ENCODE peak calls at places on chromosome 21, in ten cellular contexts. One of them, this sample, is unnamed.

GRCh38 chr21:14918542-14918941 is 146.3 kb downstream of the NRIP1 start:
- DNase-seq in lung: no peak
- DNase-seq in neural progenitor cell: no peak
- DNase-seq in B cell: no peak
- DNase-seq in epithelial cell of esophagus: no peak
- DNase-seq in mesothelial cell of epicardium: no peak
- DNase-seq in GM13977: no peak
- DNase-seq in A549: no peak
- DNase-seq in ascending aorta: no peak
- DNase-seq in mammary epithelial cell: no peak
- DNase-seq in this sample: no peak

GRCh38 chr21:46141767-46142580 is 13.4 kb downstream of the FTCD start:
- DNase-seq in B cell: no peak
- DNase-seq in GM13977: no peak
- DNase-seq in mammary epithelial cell: no peak
- DNase-seq in A549: no peak
- DNase-seq in epithelial cell of esophagus: no peak
- DNase-seq in lung: no peak
- DNase-seq in mesothelial cell of epicardium: no peak
- DNase-seq in neural progenitor cell: peak
- DNase-seq in ascending aorta: no peak
- DNase-seq in this sample: no peak

GRCh38 chr21:34075760-34076159 is 2.4 kb downstream of the MRPS6 start:
- DNase-seq in A549: no peak
- DNase-seq in GM13977: no peak
- DNase-seq in mammary epithelial cell: no peak
- DNase-seq in neural progenitor cell: no peak
- DNase-seq in lung: no peak
- DNase-seq in epithelial cell of esophagus: peak
- DNase-seq in B cell: no peak
- DNase-seq in mesothelial cell of epicardium: no peak
- DNase-seq in ascending aorta: no peak
- DNase-seq in this sample: no peak

GRCh38 chr21:23887709-23888303 is 1719.5 kb downstream of the MRPL39 start:
- DNase-seq in epithelial cell of esophagus: no peak
- DNase-seq in neural progenitor cell: no peak
- DNase-seq in A549: no peak
- DNase-seq in GM13977: no peak
- DNase-seq in lung: no peak
- DNase-seq in mammary epithelial cell: no peak
- DNase-seq in mesothelial cell of epicardium: no peak
- DNase-seq in ascending aorta: no peak
- DNase-seq in B cell: peak
- DNase-seq in this sample: no peak

GRCh38 chr21:46154955-46155513 is 345 bp downstream of the FTCD start:
- DNase-seq in mesothelial cell of epicardium: no peak
- DNase-seq in GM13977: no peak
- DNase-seq in A549: no peak
- DNase-seq in epithelial cell of esophagus: no peak
- DNase-seq in ascending aorta: no peak
- DNase-seq in lung: no peak
- DNase-seq in mammary epithelial cell: no peak
- DNase-seq in B cell: no peak
- DNase-seq in neural progenitor cell: no peak
- DNase-seq in this sample: no peak

GRCh38 chr21:46354518-46354917 is 30.6 kb downstream of the PCNT start:
- DNase-seq in GM13977: no peak
- DNase-seq in B cell: no peak
- DNase-seq in mesothelial cell of epicardium: no peak
- DNase-seq in mammary epithelial cell: no peak
- DNase-seq in A549: no peak
- DNase-seq in ascending aorta: no peak
- DNase-seq in lung: no peak
- DNase-seq in epithelial cell of esophagus: no peak
- DNase-seq in neural progenitor cell: no peak
- DNase-seq in this sample: no peak

GRCh38 chr21:34614443-34614692 is 545 bp downstream of the RCAN1 start:
- DNase-seq in mammary epithelial cell: no peak
- DNase-seq in mesothelial cell of epicardium: no peak
- DNase-seq in epithelial cell of esophagus: no peak
- DNase-seq in B cell: no peak
- DNase-seq in GM13977: no peak
- DNase-seq in ascending aorta: no peak
- DNase-seq in A549: no peak
- DNase-seq in lung: no peak
- DNase-seq in neural progenitor cell: no peak
- DNase-seq in this sample: no peak

GRCh38 chr21:32412162-32412997 is at the start of gene EVA1C:
- DNase-seq in lung: peak
- DNase-seq in mesothelial cell of epicardium: peak
- DNase-seq in neural progenitor cell: peak
- DNase-seq in mammary epithelial cell: peak
- DNase-seq in GM13977: no peak
- DNase-seq in ascending aorta: no peak
- DNase-seq in A549: peak
- DNase-seq in B cell: peak
- DNase-seq in epithelial cell of esophagus: peak
- DNase-seq in this sample: no peak

GRCh38 chr21:46248827-46249226 is 20.3 kb upstream of the LSS start:
- DNase-seq in mammary epithelial cell: no peak
- DNase-seq in neural progenitor cell: no peak
- DNase-seq in B cell: no peak
- DNase-seq in ascending aorta: no peak
- DNase-seq in epithelial cell of esophagus: no peak
- DNase-seq in A549: no peak
- DNase-seq in GM13977: no peak
- DNase-seq in mesothelial cell of epicardium: no peak
- DNase-seq in lung: no peak
- DNase-seq in this sample: no peak

GRCh38 chr21:46180079-46180722 is 4.1 kb downstream of the SPATC1L start:
- DNase-seq in ascending aorta: no peak
- DNase-seq in mesothelial cell of epicardium: no peak
- DNase-seq in GM13977: peak
- DNase-seq in B cell: no peak
- DNase-seq in lung: no peak
- DNase-seq in neural progenitor cell: no peak
- DNase-seq in epithelial cell of esophagus: no peak
- DNase-seq in A549: no peak
- DNase-seq in mammary epithelial cell: no peak
- DNase-seq in this sample: no peak

GRCh38 chr21:34928637-34929036 is 120.5 kb downstream of the RUNX1 start:
- DNase-seq in B cell: no peak
- DNase-seq in lung: no peak
- DNase-seq in GM13977: no peak
- DNase-seq in neural progenitor cell: no peak
- DNase-seq in mesothelial cell of epicardium: no peak
- DNase-seq in mammary epithelial cell: no peak
- DNase-seq in ascending aorta: no peak
- DNase-seq in epithelial cell of esophagus: no peak
- DNase-seq in A549: no peak
- DNase-seq in this sample: no peak

GRCh38 chr21:33543505-33544129 is 779 bp downstream of the SON start:
- DNase-seq in B cell: no peak
- DNase-seq in epithelial cell of esophagus: peak
- DNase-seq in GM13977: peak
- DNase-seq in mammary epithelial cell: no peak
- DNase-seq in A549: no peak
- DNase-seq in neural progenitor cell: peak
- DNase-seq in lung: peak
- DNase-seq in mesothelial cell of epicardium: peak
- DNase-seq in ascending aorta: no peak
- DNase-seq in this sample: peak

GRCh38 chr21:36738489-36739126 is 39.7 kb downstream of the SIM2 start:
- DNase-seq in neural progenitor cell: no peak
- DNase-seq in B cell: no peak
- DNase-seq in epithelial cell of esophagus: no peak
- DNase-seq in lung: no peak
- DNase-seq in GM13977: no peak
- DNase-seq in A549: no peak
- DNase-seq in mammary epithelial cell: no peak
- DNase-seq in mesothelial cell of epicardium: no peak
- DNase-seq in ascending aorta: no peak
- DNase-seq in this sample: no peak

GRCh38 chr21:32920474-32920873 is 105.3 kb upstream of the OLIG2 start:
- DNase-seq in A549: no peak
- DNase-seq in B cell: no peak
- DNase-seq in ascending aorta: no peak
- DNase-seq in GM13977: no peak
- DNase-seq in mammary epithelial cell: no peak
- DNase-seq in epithelial cell of esophagus: no peak
- DNase-seq in neural progenitor cell: no peak
- DNase-seq in mesothelial cell of epicardium: no peak
- DNase-seq in lung: no peak
- DNase-seq in this sample: no peak

GRCh38 chr21:31078796-31079195 is 40.5 kb upstream of the KRTAP19-8 start:
- DNase-seq in mesothelial cell of epicardium: no peak
- DNase-seq in A549: no peak
- DNase-seq in neural progenitor cell: no peak
- DNase-seq in mammary epithelial cell: no peak
- DNase-seq in B cell: no peak
- DNase-seq in ascending aorta: no peak
- DNase-seq in lung: no peak
- DNase-seq in GM13977: peak
- DNase-seq in epithelial cell of esophagus: no peak
- DNase-seq in this sample: no peak

GRCh38 chr21:33299181-33299752 is 25.5 kb upstream of the IFNAR1 start:
- DNase-seq in GM13977: peak
- DNase-seq in B cell: peak
- DNase-seq in A549: no peak
- DNase-seq in ascending aorta: no peak
- DNase-seq in mammary epithelial cell: peak
- DNase-seq in lung: no peak
- DNase-seq in epithelial cell of esophagus: peak
- DNase-seq in neural progenitor cell: no peak
- DNase-seq in mesothelial cell of epicardium: no peak
- DNase-seq in this sample: no peak

GRCh38 chr21:32771134-32771523 is 426 bp downstream of the PAXBP1 start:
- DNase-seq in A549: peak
- DNase-seq in neural progenitor cell: peak
- DNase-seq in lung: peak
- DNase-seq in mammary epithelial cell: peak
- DNase-seq in GM13977: peak
- DNase-seq in ascending aorta: no peak
- DNase-seq in epithelial cell of esophagus: peak
- DNase-seq in B cell: no peak
- DNase-seq in mesothelial cell of epicardium: peak
- DNase-seq in this sample: peak

GRCh38 chr21:29343517-29343916 is 44.8 kb downstream of the BACH1 start:
- DNase-seq in mesothelial cell of epicardium: no peak
- DNase-seq in lung: no peak
- DNase-seq in B cell: no peak
- DNase-seq in neural progenitor cell: no peak
- DNase-seq in mammary epithelial cell: no peak
- DNase-seq in ascending aorta: no peak
- DNase-seq in GM13977: no peak
- DNase-seq in A549: no peak
- DNase-seq in epithelial cell of esophagus: no peak
- DNase-seq in this sample: peak

GRCh38 chr21:37909936-37910335 is 6.3 kb downstream of the KCNJ6 start:
- DNase-seq in ascending aorta: no peak
- DNase-seq in lung: no peak
- DNase-seq in neural progenitor cell: peak
- DNase-seq in epithelial cell of esophagus: no peak
- DNase-seq in B cell: no peak
- DNase-seq in GM13977: no peak
- DNase-seq in mesothelial cell of epicardium: no peak
- DNase-seq in mammary epithelial cell: no peak
- DNase-seq in A549: no peak
- DNase-seq in this sample: no peak
- TF ChIP-seq CTCF in ascending aorta: no peak
- TF ChIP-seq CTCF in lung: no peak
- TF ChIP-seq CTCF in neural progenitor cell: peak
- TF ChIP-seq CTCF in epithelial cell of esophagus: no peak
- TF ChIP-seq CTCF in B cell: no peak
- TF ChIP-seq CTCF in GM13977: no peak
- TF ChIP-seq CTCF in mesothelial cell of epicardium: no peak
- TF ChIP-seq CTCF in mammary epithelial cell: peak
- TF ChIP-seq CTCF in A549: no peak
- TF ChIP-seq CTCF in this sample: no peak

DNA sequence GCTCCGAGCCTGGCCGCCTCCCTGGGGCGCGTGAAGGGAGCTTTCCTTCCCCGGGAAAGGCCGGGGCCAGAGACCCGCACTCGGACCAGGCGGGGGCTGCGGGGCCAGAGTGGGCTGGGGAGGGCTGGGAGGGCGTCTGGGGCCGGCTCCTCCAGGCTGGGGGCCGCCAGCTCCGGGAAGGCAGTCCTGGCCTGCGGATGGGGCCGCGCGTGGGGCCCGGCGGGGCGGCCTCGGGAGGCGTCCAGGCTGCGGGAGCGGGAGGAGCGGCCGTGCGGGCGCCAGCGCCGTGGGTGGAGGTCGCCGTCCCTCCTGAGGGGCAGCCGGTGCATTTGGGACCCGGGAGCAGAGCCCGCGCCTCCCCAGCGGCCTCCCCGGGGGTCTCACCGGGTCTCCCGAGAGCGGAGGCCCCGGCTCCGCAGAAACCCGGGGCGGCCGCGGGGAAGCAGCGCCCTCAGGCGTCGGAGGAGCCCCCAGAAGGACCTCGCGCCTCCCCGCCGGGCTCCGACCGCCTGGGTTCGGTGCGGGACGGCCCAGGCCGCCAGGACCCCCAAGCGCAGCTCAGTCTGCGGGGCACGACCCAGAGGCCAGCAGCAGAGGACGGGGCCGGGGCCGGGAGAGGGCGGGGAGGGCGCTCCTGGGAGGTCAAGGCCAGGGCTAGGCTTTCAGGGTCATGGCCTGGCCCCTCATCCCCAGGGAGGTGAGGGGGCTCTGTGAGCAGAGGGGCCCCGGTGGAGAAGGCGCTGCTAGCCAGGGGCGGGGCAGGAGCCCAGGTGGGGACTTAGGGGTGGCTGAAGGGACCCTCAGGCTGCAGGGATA is 7.3 kb upstream of the SLX9 start:
- DNase-seq in ascending aorta: no peak
- DNase-seq in epithelial cell of esophagus: peak
- DNase-seq in neural progenitor cell: peak
- DNase-seq in mesothelial cell of epicardium: peak
- DNase-seq in GM13977: peak
- DNase-seq in A549: no peak
- DNase-seq in B cell: peak
- DNase-seq in mammary epithelial cell: no peak
- DNase-seq in lung: no peak
- DNase-seq in this sample: no peak
- TF ChIP-seq CTCF in ascending aorta: peak
- TF ChIP-seq CTCF in epithelial cell of esophagus: peak
- TF ChIP-seq CTCF in neural progenitor cell: peak
- TF ChIP-seq CTCF in mesothelial cell of epicardium: no peak
- TF ChIP-seq CTCF in GM13977: peak
- TF ChIP-seq CTCF in A549: peak
- TF ChIP-seq CTCF in B cell: peak
- TF ChIP-seq CTCF in mammary epithelial cell: no peak
- TF ChIP-seq CTCF in lung: peak
- TF ChIP-seq CTCF in this sample: peak

GRCh38 chr21:41235214-41235613 is 67.3 kb downstream of the BACE2 start:
- DNase-seq in mesothelial cell of epicardium: no peak
- DNase-seq in ascending aorta: no peak
- DNase-seq in neural progenitor cell: no peak
- DNase-seq in epithelial cell of esophagus: no peak
- DNase-seq in A549: no peak
- DNase-seq in GM13977: no peak
- DNase-seq in B cell: no peak
- DNase-seq in mammary epithelial cell: no peak
- DNase-seq in lung: no peak
- DNase-seq in this sample: no peak
- TF ChIP-seq CTCF in mesothelial cell of epicardium: no peak
- TF ChIP-seq CTCF in ascending aorta: no peak
- TF ChIP-seq CTCF in neural progenitor cell: no peak
- TF ChIP-seq CTCF in epithelial cell of esophagus: no peak
- TF ChIP-seq CTCF in A549: no peak
- TF ChIP-seq CTCF in GM13977: no peak
- TF ChIP-seq CTCF in B cell: no peak
- TF ChIP-seq CTCF in mammary epithelial cell: no peak
- TF ChIP-seq CTCF in lung: no peak
- TF ChIP-seq CTCF in this sample: no peak

GRCh38 chr21:43611598-43612369 is 47.5 kb downstream of the HSF2BP start:
- DNase-seq in lung: peak
- DNase-seq in neural progenitor cell: peak
- DNase-seq in mesothelial cell of epicardium: peak
- DNase-seq in ascending aorta: no peak
- DNase-seq in epithelial cell of esophagus: peak
- DNase-seq in mammary epithelial cell: peak
- DNase-seq in B cell: peak
- DNase-seq in GM13977: peak
- DNase-seq in A549: peak
- DNase-seq in this sample: no peak
- TF ChIP-seq CTCF in lung: peak
- TF ChIP-seq CTCF in neural progenitor cell: peak
- TF ChIP-seq CTCF in mesothelial cell of epicardium: peak
- TF ChIP-seq CTCF in ascending aorta: peak
- TF ChIP-seq CTCF in epithelial cell of esophagus: peak
- TF ChIP-seq CTCF in mammary epithelial cell: peak
- TF ChIP-seq CTCF in B cell: peak
- TF ChIP-seq CTCF in GM13977: peak
- TF ChIP-seq CTCF in A549: peak
- TF ChIP-seq CTCF in this sample: peak